ENCODE peak calls at places on chromosome 4, in ten cellular contexts. C is GM20000, Q is fibroblast of the aortic adventitia, R is ovary, I is B cell, S is GM23338, Y is fibroblast of mammary gland, M is PC-3, V is brain microvascular endothelial cell, K is lung. F is an unnamed sample.
A peak's percentile ranks its signal among the peaks of the same experiment; 100 is the strongest.

GRCh38 chr4:4388418-4388817 is 1.5 kb downstream of the NSG1 start:
- DNase-seq in I (no peak), R (no peak), Y (no peak), S (no peak), K (no peak), C (no peak), M (no peak), Q (no peak), V (no peak), F (no peak)

GRCh38 chr4:138225477-138225876 is 16.7 kb downstream of the SLC7A11 start:
- DNase-seq in S (no peak), C (no peak), I (no peak), M (no peak), Q (no peak), R (no peak), K (no peak), V (no peak), Y (peak; percentile 32), F (no peak)

GRCh38 chr4:99817310-99817885 is 771 bp downstream of the DAPP1 start:
- DNase-seq in Q (no peak), K (no peak), I (no peak), S (no peak), R (no peak), V (no peak), M (peak; percentile 53), C (peak; percentile 27), Y (no peak), F (no peak)

GRCh38 chr4:124964251-124964650 is 251.7 kb upstream of the ANKRD50 start:
- DNase-seq in R (no peak), C (no peak), I (no peak), Y (no peak), M (no peak), V (no peak), S (no peak), Q (no peak), K (no peak), F (no peak)

GRCh38 chr4:116489739-116490138 is 595.6 kb downstream of the TRAM1L1 start:
- DNase-seq in V (no peak), M (no peak), R (no peak), C (no peak), K (no peak), S (no peak), Y (no peak), Q (no peak), I (no peak), F (no peak)

GRCh38 chr4:2341261-2341841 is 77.1 kb downstream of the ZFYVE28 start:
- DNase-seq in I (peak; percentile 17), S (no peak), V (no peak), Q (no peak), M (no peak), C (no peak), Y (no peak), R (no peak), K (peak; percentile 18), F (no peak)

GRCh38 chr4:111977419-111977965 is 167.8 kb upstream of the FAM241A start:
- DNase-seq in Y (no peak), V (no peak), I (no peak), M (no peak), C (no peak), K (no peak), S (no peak), Q (no peak), R (no peak), F (no peak)

GRCh38 chr4:158008551-158009218 is 164.1 kb downstream of the GASK1B start:
- DNase-seq in S (no peak), Q (peak; percentile 84), Y (peak; percentile 74), C (no peak), M (no peak), K (no peak), V (peak; percentile 60), R (peak; percentile 62), I (no peak), F (no peak)

GRCh38 chr4:4254179-4254578 is 6.2 kb upstream of the TMEM128 start:
- DNase-seq in M (no peak), C (no peak), R (no peak), I (no peak), S (no peak), Y (no peak), K (no peak), V (no peak), Q (no peak), F (no peak)

GRCh38 chr4:149166365-149166764 is 649.3 kb downstream of the IQCM start:
- DNase-seq in C (no peak), I (no peak), Y (no peak), Q (no peak), K (no peak), V (no peak), S (no peak), M (no peak), R (no peak), F (no peak)

GRCh38 chr4:78659264-78659663 is 107.7 kb downstream of the ANXA3 start:
- DNase-seq in V (no peak), Q (peak; percentile 80), I (no peak), S (no peak), Y (peak; percentile 78), M (no peak), C (no peak), R (no peak), K (no peak), F (no peak)

GRCh38 chr4:78568640-78569261 is 17.2 kb downstream of the ANXA3 start:
- DNase-seq in M (no peak), Q (peak; percentile 81), V (no peak), S (no peak), Y (peak; percentile 28), R (no peak), I (no peak), K (no peak), C (no peak), F (no peak)

GRCh38 chr4:1583859-1584258 is 100.3 kb downstream of the FAM53A start:
- DNase-seq in Y (no peak), Q (no peak), C (no peak), M (no peak), I (no peak), K (no peak), S (no peak), R (no peak), V (no peak), F (no peak)

GRCh38 chr4:82744284-82744963 is 54.2 kb downstream of the SCD5 start:
- DNase-seq in K (peak; percentile 73), S (no peak), Y (no peak), Q (no peak), M (peak; percentile 2), C (no peak), V (no peak), I (no peak), R (no peak), F (no peak)

GRCh38 chr4:150722908-150723362 is 141.0 kb downstream of the MAB21L2 start:
- DNase-seq in M (peak; percentile 2), K (peak; percentile 69), Y (peak; percentile 55), I (no peak), C (no peak), Q (peak; percentile 60), S (peak; percentile 40), V (peak; percentile 62), R (peak; percentile 26), F (no peak)
- TF ChIP-seq CTCF in M (no peak), K (no peak), Y (peak; percentile 12), I (no peak), C (no peak), Q (no peak), S (peak; percentile 24), V (peak; percentile 38), R (no peak), F (no peak)

DNA sequence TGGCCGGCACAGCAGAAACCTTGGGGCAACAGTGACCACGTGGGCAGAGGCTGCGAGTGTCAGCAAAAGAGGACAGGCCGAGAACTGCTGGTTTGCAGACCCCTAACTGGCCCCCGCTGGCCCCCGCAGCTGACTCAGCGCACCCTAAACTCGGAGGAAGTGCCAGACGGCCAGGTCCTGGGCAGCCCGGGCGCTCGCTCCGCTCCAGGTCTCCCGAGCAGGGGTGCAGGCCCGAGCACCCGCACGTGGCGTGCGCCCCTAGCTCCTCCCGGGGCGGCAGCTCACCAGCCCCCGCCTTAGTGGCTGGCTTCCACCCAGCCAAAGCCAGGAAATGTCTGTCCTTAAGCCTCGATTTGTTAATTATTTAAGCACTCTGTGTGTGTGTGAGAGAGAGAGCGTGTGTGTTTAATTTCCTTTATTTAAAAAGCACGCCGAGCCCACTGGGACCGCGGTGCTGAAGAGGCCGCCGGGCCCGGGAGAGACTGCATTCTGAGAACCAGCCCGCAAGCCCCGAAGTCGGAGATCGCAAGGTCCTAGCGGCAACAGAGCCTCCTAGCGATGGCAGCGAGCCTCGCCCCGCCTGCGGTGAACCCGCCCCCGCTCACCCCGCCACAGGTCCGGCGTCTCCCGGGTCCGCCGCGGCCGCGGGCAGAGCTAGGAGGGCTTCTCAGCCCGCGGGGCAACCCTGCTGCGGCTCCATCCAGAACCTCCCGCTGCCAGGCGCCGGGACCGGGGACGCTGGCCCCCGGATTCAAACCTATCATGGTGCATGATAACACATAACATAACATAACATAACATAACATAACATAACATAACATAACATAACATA is 45.9 kb upstream of the CDKN2AIP start:
- DNase-seq in M (peak; percentile 68), K (peak; percentile 68), I (peak; percentile 62), Q (peak; percentile 64), R (peak; percentile 58), Y (peak; percentile 72), V (peak; percentile 62), S (peak; percentile 88), C (peak; percentile 83), F (peak; percentile 83)
- TF ChIP-seq CTCF in M (peak; percentile 62), K (peak; percentile 31), I (no peak), Q (peak; percentile 65), R (no peak), Y (peak; percentile 50), V (peak; percentile 71), S (peak; percentile 37), C (peak; percentile 67), F (peak; percentile 50)

DNA sequence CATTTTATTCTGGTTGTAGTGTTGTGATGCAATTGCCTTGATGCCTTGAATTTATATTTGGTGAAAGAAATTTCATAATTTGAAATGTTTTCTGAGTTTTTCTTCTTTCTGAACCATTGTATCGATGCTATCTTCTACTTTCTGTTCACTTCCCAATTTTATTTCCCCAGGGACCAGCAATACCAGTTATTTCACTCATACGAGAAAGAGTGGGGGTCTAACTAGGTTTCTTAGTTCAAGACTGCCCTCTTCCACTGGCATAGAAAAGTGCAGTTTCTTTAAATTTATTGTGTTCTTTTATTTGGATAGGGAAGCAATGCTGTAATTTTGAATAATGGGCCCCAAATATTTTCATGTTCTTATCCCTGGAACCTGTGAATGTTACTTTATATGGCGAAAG is 544.0 kb upstream of the ADGRL3 start:
- DNase-seq in K (no peak), S (peak; percentile 21), Y (no peak), V (no peak), M (peak; percentile 44), I (no peak), R (no peak), Q (peak; percentile 48), C (no peak), F (no peak)
- TF ChIP-seq CTCF in K (no peak), S (peak; percentile 53), Y (no peak), V (peak; percentile 22), M (peak; percentile 84), I (no peak), R (no peak), Q (no peak), C (no peak), F (no peak)

GRCh38 chr4:55732864-55733263 is 86.7 kb upstream of the EXOC1L start:
- DNase-seq in K (no peak), M (no peak), C (no peak), S (no peak), Y (no peak), Q (no peak), R (no peak), V (no peak), I (no peak), F (no peak)

GRCh38 chr4:55733874-55734437 is 85.6 kb upstream of the EXOC1L start:
- DNase-seq in C (no peak), I (no peak), R (no peak), M (peak; percentile 99), Q (peak; percentile 77), V (peak; percentile 51), K (peak; percentile 78), Y (peak; percentile 71), S (no peak), F (no peak)

GRCh38 chr4:55736605-55737183 is 82.9 kb upstream of the EXOC1L start:
- DNase-seq in R (no peak), V (no peak), S (peak; percentile 37), I (no peak), M (peak; percentile 64), Q (peak; percentile 31), C (peak; percentile 28), K (no peak), Y (peak; percentile 30), F (peak; percentile 28)
- TF ChIP-seq CTCF in R (no peak), V (no peak), S (peak; percentile 77), I (peak; percentile 68), M (peak; percentile 77), Q (peak; percentile 23), C (no peak), K (no peak), Y (peak; percentile 35), F (no peak)

F was measured in GM13976.